ENCODE peak calls at places on chromosomes 11 and 22, in eight cellular contexts. One of them, this sample, is unnamed.

GRCh38 chr11:70826950-70827349 is 425.4 kb downstream of the SHANK2 start:
- DNase-seq in LHCN-M2: no peak
- DNase-seq in nucleus accumbens: no peak
- DNase-seq in amniotic stem cell: no peak
- DNase-seq in occipital lobe: no peak
- DNase-seq in GM06990: no peak
- DNase-seq in stimulated activated naive CD4-positive, alpha-beta T cell: no peak
- DNase-seq in RKO: no peak
- DNase-seq in this sample: no peak

GRCh38 chr11:47396049-47396320 is 12.4 kb upstream of the SLC39A13 start:
- DNase-seq in nucleus accumbens: no peak
- DNase-seq in LHCN-M2: no peak
- DNase-seq in RKO: no peak
- DNase-seq in GM06990: no peak
- DNase-seq in amniotic stem cell: no peak
- DNase-seq in occipital lobe: no peak
- DNase-seq in stimulated activated naive CD4-positive, alpha-beta T cell: no peak
- DNase-seq in this sample: no peak

GRCh38 chr22:40635940-40636379 is 559 bp downstream of the MRTFA start:
- DNase-seq in GM06990: no peak
- DNase-seq in nucleus accumbens: no peak
- DNase-seq in amniotic stem cell: no peak
- DNase-seq in LHCN-M2: no peak
- DNase-seq in stimulated activated naive CD4-positive, alpha-beta T cell: peak; percentile 45
- DNase-seq in occipital lobe: no peak
- DNase-seq in RKO: no peak
- DNase-seq in this sample: no peak

GRCh38 chr11:709109-709997 is 3.3 kb downstream of the EPS8L2 start:
- DNase-seq in amniotic stem cell: no peak
- DNase-seq in LHCN-M2: no peak
- DNase-seq in nucleus accumbens: no peak
- DNase-seq in stimulated activated naive CD4-positive, alpha-beta T cell: no peak
- DNase-seq in RKO: no peak
- DNase-seq in GM06990: no peak
- DNase-seq in occipital lobe: no peak
- DNase-seq in this sample: no peak

GRCh38 chr11:128715691-128716153 is 21.9 kb downstream of the FLI1 start:
- DNase-seq in RKO: no peak
- DNase-seq in nucleus accumbens: no peak
- DNase-seq in occipital lobe: no peak
- DNase-seq in stimulated activated naive CD4-positive, alpha-beta T cell: no peak
- DNase-seq in GM06990: no peak
- DNase-seq in amniotic stem cell: no peak
- DNase-seq in LHCN-M2: no peak
- DNase-seq in this sample: no peak

GRCh38 chr11:6545917-6546605 is 49.0 kb downstream of the DNHD1 start:
- DNase-seq in stimulated activated naive CD4-positive, alpha-beta T cell: no peak
- DNase-seq in GM06990: no peak
- DNase-seq in RKO: no peak
- DNase-seq in amniotic stem cell: no peak
- DNase-seq in LHCN-M2: no peak
- DNase-seq in nucleus accumbens: no peak
- DNase-seq in occipital lobe: no peak
- DNase-seq in this sample: no peak

GRCh38 chr11:105489431-105489830 is 120.4 kb upstream of the GRIA4 start:
- DNase-seq in GM06990: no peak
- DNase-seq in LHCN-M2: peak; percentile 8
- DNase-seq in RKO: no peak
- DNase-seq in amniotic stem cell: no peak
- DNase-seq in nucleus accumbens: no peak
- DNase-seq in occipital lobe: peak; percentile 1
- DNase-seq in stimulated activated naive CD4-positive, alpha-beta T cell: no peak
- DNase-seq in this sample: peak; percentile 7

GRCh38 chr11:105100206-105100605 is 39.4 kb downstream of the CARD18 start:
- DNase-seq in GM06990: no peak
- DNase-seq in occipital lobe: no peak
- DNase-seq in RKO: no peak
- DNase-seq in LHCN-M2: no peak
- DNase-seq in nucleus accumbens: no peak
- DNase-seq in amniotic stem cell: no peak
- DNase-seq in stimulated activated naive CD4-positive, alpha-beta T cell: peak; percentile 10
- DNase-seq in this sample: no peak

GRCh38 chr22:48660795-48661740 is 1166.6 kb downstream of the BRD1 start:
- DNase-seq in RKO: no peak
- DNase-seq in GM06990: no peak
- DNase-seq in LHCN-M2: no peak
- DNase-seq in occipital lobe: no peak
- DNase-seq in nucleus accumbens: no peak
- DNase-seq in stimulated activated naive CD4-positive, alpha-beta T cell: no peak
- DNase-seq in amniotic stem cell: no peak
- DNase-seq in this sample: no peak

GRCh38 chr22:47782461-47783075 is 1020.1 kb downstream of the TBC1D22A start:
- DNase-seq in LHCN-M2: no peak
- DNase-seq in GM06990: no peak
- DNase-seq in amniotic stem cell: no peak
- DNase-seq in occipital lobe: no peak
- DNase-seq in nucleus accumbens: no peak
- DNase-seq in RKO: no peak
- DNase-seq in stimulated activated naive CD4-positive, alpha-beta T cell: no peak
- DNase-seq in this sample: no peak

GRCh38 chr11:111019449-111019848 is 226.1 kb upstream of the POU2AF2 start:
- DNase-seq in nucleus accumbens: no peak
- DNase-seq in RKO: no peak
- DNase-seq in stimulated activated naive CD4-positive, alpha-beta T cell: no peak
- DNase-seq in LHCN-M2: no peak
- DNase-seq in GM06990: no peak
- DNase-seq in amniotic stem cell: no peak
- DNase-seq in occipital lobe: no peak
- DNase-seq in this sample: no peak

GRCh38 chr22:26573026-26573662 is 16.8 kb downstream of the TPST2 start:
- DNase-seq in stimulated activated naive CD4-positive, alpha-beta T cell: no peak
- DNase-seq in occipital lobe: no peak
- DNase-seq in nucleus accumbens: no peak
- DNase-seq in LHCN-M2: no peak
- DNase-seq in RKO: no peak
- DNase-seq in GM06990: no peak
- DNase-seq in amniotic stem cell: no peak
- DNase-seq in this sample: no peak

GRCh38 chr11:10450451-10451398 is 4.3 kb upstream of the AMPD3 start:
- DNase-seq in nucleus accumbens: no peak
- DNase-seq in amniotic stem cell: no peak
- DNase-seq in stimulated activated naive CD4-positive, alpha-beta T cell: peak; percentile 62
- DNase-seq in RKO: peak; percentile 77
- DNase-seq in occipital lobe: no peak
- DNase-seq in LHCN-M2: no peak
- DNase-seq in GM06990: peak; percentile 67
- DNase-seq in this sample: no peak

GRCh38 chr22:48605856-48606255 is 1221.8 kb downstream of the BRD1 start:
- DNase-seq in GM06990: no peak
- DNase-seq in occipital lobe: no peak
- DNase-seq in LHCN-M2: no peak
- DNase-seq in amniotic stem cell: no peak
- DNase-seq in stimulated activated naive CD4-positive, alpha-beta T cell: no peak
- DNase-seq in nucleus accumbens: no peak
- DNase-seq in RKO: no peak
- DNase-seq in this sample: no peak

GRCh38 chr11:67484847-67485311 is 2.1 kb downstream of the AIP start:
- DNase-seq in stimulated activated naive CD4-positive, alpha-beta T cell: peak; percentile 41
- DNase-seq in LHCN-M2: no peak
- DNase-seq in RKO: no peak
- DNase-seq in GM06990: peak; percentile 81
- DNase-seq in nucleus accumbens: no peak
- DNase-seq in occipital lobe: no peak
- DNase-seq in amniotic stem cell: no peak
- DNase-seq in this sample: no peak

GRCh38 chr11:46336781-46337180 is 10.5 kb upstream of the DGKZ start:
- DNase-seq in stimulated activated naive CD4-positive, alpha-beta T cell: peak; percentile 16
- DNase-seq in occipital lobe: no peak
- DNase-seq in nucleus accumbens: no peak
- DNase-seq in amniotic stem cell: no peak
- DNase-seq in LHCN-M2: peak; percentile 55
- DNase-seq in GM06990: no peak
- DNase-seq in RKO: no peak
- DNase-seq in this sample: no peak

GRCh38 chr22:20102203-20102780 is 13.6 kb upstream of the RANBP1 start:
- DNase-seq in amniotic stem cell: no peak
- DNase-seq in LHCN-M2: no peak
- DNase-seq in RKO: no peak
- DNase-seq in GM06990: no peak
- DNase-seq in stimulated activated naive CD4-positive, alpha-beta T cell: no peak
- DNase-seq in occipital lobe: no peak
- DNase-seq in nucleus accumbens: no peak
- DNase-seq in this sample: no peak